ENCODE peak calls at places on chromosome 4, in six cellular contexts. One of them, this sample, is unnamed. For H3K4me1, the result is how much of the 10 kb centered on the place peaks cover.

GRCh38 chr4:88791274-88791673 is 93.6 kb upstream of the NAP1L5 start:
- DNase-seq in BE2C: no peak
- DNase-seq in naive thymus-derived CD4-positive, alpha-beta T cell: no peak
- DNase-seq in HCT116: peak
- DNase-seq in neural progenitor cell: no peak
- DNase-seq in mesendoderm: peak
- DNase-seq in this sample: peak

GRCh38 chr4:71026086-71026485 is 32.6 kb downstream of the DCK start:
- DNase-seq in mesendoderm: no peak
- DNase-seq in BE2C: no peak
- DNase-seq in naive thymus-derived CD4-positive, alpha-beta T cell: no peak
- DNase-seq in HCT116: peak
- DNase-seq in neural progenitor cell: no peak
- DNase-seq in this sample: peak

GRCh38 chr4:106522839-106523238 is 154.3 kb upstream of the GIMD1 start:
- DNase-seq in HCT116: no peak
- DNase-seq in neural progenitor cell: peak
- DNase-seq in mesendoderm: no peak
- DNase-seq in naive thymus-derived CD4-positive, alpha-beta T cell: no peak
- DNase-seq in BE2C: no peak
- DNase-seq in this sample: no peak

GRCh38 chr4:56321246-56321645 is 66.0 kb downstream of the AASDH start:
- DNase-seq in BE2C: no peak
- DNase-seq in mesendoderm: no peak
- DNase-seq in neural progenitor cell: no peak
- DNase-seq in naive thymus-derived CD4-positive, alpha-beta T cell: no peak
- DNase-seq in HCT116: no peak
- DNase-seq in this sample: no peak

GRCh38 chr4:38620527-38620926 is 43.5 kb upstream of the KLF3 start:
- DNase-seq in HCT116: no peak
- DNase-seq in mesendoderm: no peak
- DNase-seq in naive thymus-derived CD4-positive, alpha-beta T cell: no peak
- DNase-seq in BE2C: no peak
- DNase-seq in neural progenitor cell: no peak
- DNase-seq in this sample: no peak

GRCh38 chr4:107994894-107995293 is 5.2 kb downstream of the HADH start:
- DNase-seq in BE2C: no peak
- DNase-seq in naive thymus-derived CD4-positive, alpha-beta T cell: no peak
- DNase-seq in mesendoderm: no peak
- DNase-seq in HCT116: no peak
- DNase-seq in neural progenitor cell: no peak
- DNase-seq in this sample: no peak

GRCh38 chr4:149781150-149781549 is 34.5 kb downstream of the IQCM start:
- DNase-seq in HCT116: peak
- DNase-seq in mesendoderm: no peak
- DNase-seq in naive thymus-derived CD4-positive, alpha-beta T cell: no peak
- DNase-seq in BE2C: no peak
- DNase-seq in neural progenitor cell: no peak
- DNase-seq in this sample: no peak

GRCh38 chr4:98706200-98706813 is 47.9 kb upstream of the TSPAN5 start:
- DNase-seq in mesendoderm: no peak
- DNase-seq in BE2C: no peak
- DNase-seq in naive thymus-derived CD4-positive, alpha-beta T cell: peak
- DNase-seq in HCT116: no peak
- DNase-seq in neural progenitor cell: no peak
- DNase-seq in this sample: no peak

GRCh38 chr4:101835121-101835904 is 44.8 kb downstream of the BANK1 start:
- DNase-seq in BE2C: peak
- DNase-seq in naive thymus-derived CD4-positive, alpha-beta T cell: no peak
- DNase-seq in neural progenitor cell: no peak
- DNase-seq in HCT116: no peak
- DNase-seq in mesendoderm: no peak
- DNase-seq in this sample: peak

GRCh38 chr4:16157609-16158503 is 68.4 kb downstream of the TAPT1 start:
- DNase-seq in mesendoderm: peak
- DNase-seq in neural progenitor cell: peak
- DNase-seq in naive thymus-derived CD4-positive, alpha-beta T cell: no peak
- DNase-seq in BE2C: no peak
- DNase-seq in HCT116: no peak
- DNase-seq in this sample: no peak

GRCh38 chr4:575281-576141 is 584 bp downstream of the TMEM271 start:
- DNase-seq in BE2C: no peak
- DNase-seq in mesendoderm: peak
- DNase-seq in HCT116: no peak
- DNase-seq in neural progenitor cell: peak
- DNase-seq in naive thymus-derived CD4-positive, alpha-beta T cell: no peak
- DNase-seq in this sample: peak

GRCh38 chr4:3505231-3505630 is 27.0 kb downstream of the LRPAP1 start:
- DNase-seq in mesendoderm: no peak
- DNase-seq in BE2C: no peak
- DNase-seq in HCT116: no peak
- DNase-seq in naive thymus-derived CD4-positive, alpha-beta T cell: no peak
- DNase-seq in neural progenitor cell: no peak
- DNase-seq in this sample: no peak

GRCh38 chr4:26287748-26288147 is 33.1 kb upstream of the RBPJ start:
- DNase-seq in naive thymus-derived CD4-positive, alpha-beta T cell: no peak
- DNase-seq in mesendoderm: no peak
- DNase-seq in neural progenitor cell: no peak
- DNase-seq in HCT116: no peak
- DNase-seq in BE2C: no peak
- DNase-seq in this sample: no peak

GRCh38 chr4:18057821-18058533 is 36.4 kb upstream of the LCORL start:
- DNase-seq in mesendoderm: no peak
- DNase-seq in HCT116: no peak
- DNase-seq in neural progenitor cell: no peak
- DNase-seq in naive thymus-derived CD4-positive, alpha-beta T cell: no peak
- DNase-seq in BE2C: no peak
- DNase-seq in this sample: no peak

GRCh38 chr4:38678078-38678477 is 14.1 kb downstream of the KLF3 start:
- DNase-seq in mesendoderm: no peak
- DNase-seq in naive thymus-derived CD4-positive, alpha-beta T cell: no peak
- DNase-seq in neural progenitor cell: no peak
- DNase-seq in BE2C: no peak
- DNase-seq in HCT116: no peak
- DNase-seq in this sample: peak

GRCh38 chr4:22573198-22573597 is 57.3 kb upstream of the ADGRA3 start:
- DNase-seq in naive thymus-derived CD4-positive, alpha-beta T cell: no peak
- DNase-seq in mesendoderm: no peak
- DNase-seq in neural progenitor cell: no peak
- DNase-seq in BE2C: peak
- DNase-seq in HCT116: no peak
- DNase-seq in this sample: no peak

DNA sequence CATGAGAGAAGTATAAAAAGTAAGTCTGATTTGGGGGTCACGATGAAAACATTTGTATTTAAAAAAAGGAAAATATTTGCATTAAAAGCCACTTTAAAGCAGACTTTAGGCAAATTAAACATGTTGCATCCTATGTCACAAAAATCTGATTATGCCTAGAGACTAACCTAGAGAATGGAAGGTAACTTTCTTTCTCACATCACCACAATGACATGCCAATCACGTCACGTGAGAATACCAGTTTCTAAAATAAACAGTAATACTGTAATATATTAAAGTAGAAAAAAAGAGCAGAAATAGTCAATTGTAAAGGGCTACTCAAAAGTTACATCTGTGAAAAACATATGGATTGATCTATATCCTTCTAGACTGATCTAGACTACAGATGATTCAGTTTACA is 3.3 kb downstream of the CHIC2 start:
- DNase-seq in neural progenitor cell: no peak
- DNase-seq in mesendoderm: no peak
- DNase-seq in HCT116: no peak
- DNase-seq in naive thymus-derived CD4-positive, alpha-beta T cell: no peak
- DNase-seq in BE2C: no peak
- DNase-seq in this sample: no peak
- H3K4me1 ChIP-seq in neural progenitor cell: under half
- H3K4me1 ChIP-seq in mesendoderm: under half
- H3K4me1 ChIP-seq in HCT116: under half
- H3K4me1 ChIP-seq in naive thymus-derived CD4-positive, alpha-beta T cell: half or more
- H3K4me1 ChIP-seq in BE2C: under half
- H3K4me1 ChIP-seq in this sample: under half

GRCh38 chr4:30600246-30600645 is 119.9 kb upstream of the PCDH7 start:
- DNase-seq in naive thymus-derived CD4-positive, alpha-beta T cell: no peak
- DNase-seq in BE2C: no peak
- DNase-seq in HCT116: no peak
- DNase-seq in neural progenitor cell: peak
- DNase-seq in mesendoderm: peak
- DNase-seq in this sample: no peak

GRCh38 chr4:30610361-30610760 is 109.8 kb upstream of the PCDH7 start:
- DNase-seq in BE2C: no peak
- DNase-seq in neural progenitor cell: no peak
- DNase-seq in HCT116: no peak
- DNase-seq in mesendoderm: no peak
- DNase-seq in naive thymus-derived CD4-positive, alpha-beta T cell: no peak
- DNase-seq in this sample: peak

DNA sequence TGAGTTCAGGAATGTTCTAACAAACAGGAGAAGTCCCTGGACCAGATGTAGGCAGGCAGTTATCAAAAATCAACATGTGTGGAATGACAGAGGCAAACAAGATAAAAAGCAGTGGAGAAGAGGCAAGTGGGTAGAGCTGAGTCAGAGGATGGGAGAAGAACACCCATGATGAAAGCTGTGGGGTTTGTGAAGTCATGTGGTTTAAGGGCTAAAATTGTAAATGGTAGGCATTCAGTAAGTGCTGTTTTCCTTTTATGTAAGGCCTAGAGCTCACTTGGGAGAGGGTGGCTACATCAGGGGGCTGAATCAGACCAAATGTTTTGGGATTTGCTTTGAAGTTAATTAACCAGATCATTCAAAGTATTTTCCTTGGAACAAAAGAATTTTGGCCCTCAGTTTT is 114.6 kb upstream of the PCDH7 start:
- DNase-seq in mesendoderm: peak
- DNase-seq in neural progenitor cell: no peak
- DNase-seq in naive thymus-derived CD4-positive, alpha-beta T cell: no peak
- DNase-seq in BE2C: no peak
- DNase-seq in HCT116: no peak
- DNase-seq in this sample: no peak
- H3K4me1 ChIP-seq in mesendoderm: under half
- H3K4me1 ChIP-seq in neural progenitor cell: under half
- H3K4me1 ChIP-seq in naive thymus-derived CD4-positive, alpha-beta T cell: under half
- H3K4me1 ChIP-seq in BE2C: under half
- H3K4me1 ChIP-seq in HCT116: under half
- H3K4me1 ChIP-seq in this sample: under half

DNA sequence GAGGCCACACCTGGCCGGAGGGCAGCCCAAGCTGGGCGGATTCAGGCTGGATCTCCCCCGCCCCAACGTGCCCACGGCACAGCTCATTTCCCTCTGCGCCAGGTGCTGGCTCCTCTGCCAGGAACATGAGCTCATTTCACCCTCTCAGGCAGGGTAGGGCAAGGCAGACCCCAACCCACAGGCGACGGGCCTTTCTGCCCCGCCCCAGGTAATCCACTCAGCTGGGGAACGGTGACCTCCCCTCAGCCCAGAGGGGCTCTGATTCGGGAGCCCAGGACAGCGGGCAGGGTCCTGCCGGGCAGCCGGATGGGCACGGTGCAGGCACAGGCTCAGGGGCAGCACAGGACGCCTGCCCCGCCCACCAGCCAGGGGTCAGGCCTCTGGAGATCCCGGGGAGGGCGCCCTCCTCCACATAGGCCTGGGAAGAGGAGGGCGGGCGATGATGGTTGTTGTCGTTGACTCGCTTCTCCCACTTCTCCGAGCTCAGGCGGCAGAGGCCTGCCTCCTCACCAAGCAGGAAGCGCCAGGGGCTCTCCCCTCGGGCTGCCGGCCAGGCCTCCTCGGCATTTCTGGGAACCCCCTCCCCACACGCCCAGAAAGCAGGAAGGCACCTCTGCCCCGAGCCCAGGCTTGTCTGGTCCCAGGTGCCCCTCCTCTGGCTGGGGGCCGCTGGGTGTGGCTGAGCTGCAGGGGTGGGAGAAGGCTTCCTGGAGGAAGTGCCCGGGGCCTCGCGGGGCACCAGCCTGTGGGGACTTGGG is 31.1 kb downstream of the TACC3 start:
- DNase-seq in HCT116: no peak
- DNase-seq in neural progenitor cell: no peak
- DNase-seq in BE2C: no peak
- DNase-seq in mesendoderm: peak
- DNase-seq in naive thymus-derived CD4-positive, alpha-beta T cell: no peak
- DNase-seq in this sample: no peak
- H3K4me1 ChIP-seq in HCT116: under half
- H3K4me1 ChIP-seq in neural progenitor cell: under half
- H3K4me1 ChIP-seq in BE2C: under half
- H3K4me1 ChIP-seq in mesendoderm: under half
- H3K4me1 ChIP-seq in naive thymus-derived CD4-positive, alpha-beta T cell: under half
- H3K4me1 ChIP-seq in this sample: under half

DNA sequence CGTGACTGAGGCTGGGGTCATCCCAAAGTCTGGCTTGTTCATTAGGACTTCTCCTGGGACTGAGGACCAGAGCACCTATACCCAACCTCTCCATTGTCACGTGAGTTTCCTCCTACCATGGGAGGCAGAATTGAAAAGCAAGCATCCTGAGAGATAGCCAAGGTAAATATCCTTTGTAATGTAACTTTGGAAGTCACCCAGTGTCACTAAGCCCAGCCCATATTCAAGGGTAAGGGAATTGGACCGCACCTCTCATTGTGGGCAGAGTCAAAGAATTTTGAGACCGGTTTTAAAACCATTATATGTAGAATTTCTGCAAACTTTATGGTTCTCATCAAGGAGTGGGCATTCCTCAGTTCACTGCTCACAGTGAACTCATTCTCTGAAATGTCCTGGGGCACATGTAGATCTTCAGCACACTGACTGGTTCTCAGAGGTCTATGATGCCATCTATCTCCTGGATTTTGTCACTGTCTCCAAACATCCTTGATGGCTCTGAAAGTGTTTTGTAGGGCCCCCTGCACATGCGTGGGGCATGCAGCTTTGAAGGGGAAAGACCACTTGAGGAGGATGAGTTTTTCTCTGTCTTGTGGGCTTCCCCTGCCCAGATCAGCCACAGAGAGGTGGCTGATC is 35.3 kb upstream of the CHRNA9 start:
- DNase-seq in naive thymus-derived CD4-positive, alpha-beta T cell: no peak
- DNase-seq in mesendoderm: peak
- DNase-seq in neural progenitor cell: no peak
- DNase-seq in BE2C: no peak
- DNase-seq in HCT116: no peak
- DNase-seq in this sample: peak
- H3K4me1 ChIP-seq in naive thymus-derived CD4-positive, alpha-beta T cell: half or more
- H3K4me1 ChIP-seq in mesendoderm: under half
- H3K4me1 ChIP-seq in neural progenitor cell: under half
- H3K4me1 ChIP-seq in BE2C: under half
- H3K4me1 ChIP-seq in HCT116: under half
- H3K4me1 ChIP-seq in this sample: under half

GRCh38 chr4:87024181-87024580 is 89.4 kb downstream of the AFF1 start:
- DNase-seq in BE2C: no peak
- DNase-seq in neural progenitor cell: no peak
- DNase-seq in HCT116: no peak
- DNase-seq in mesendoderm: no peak
- DNase-seq in naive thymus-derived CD4-positive, alpha-beta T cell: no peak
- DNase-seq in this sample: no peak
- H3K4me1 ChIP-seq in BE2C: under half
- H3K4me1 ChIP-seq in neural progenitor cell: under half
- H3K4me1 ChIP-seq in HCT116: under half
- H3K4me1 ChIP-seq in mesendoderm: under half
- H3K4me1 ChIP-seq in naive thymus-derived CD4-positive, alpha-beta T cell: under half
- H3K4me1 ChIP-seq in this sample: under half

This sample was measured in foreskin keratinocyte.